ENCODE peak calls at places on chromosomes 6 and 20, in five cellular contexts. C, F, P, U and O are unnamed samples. For H3K4me1 and H3K27me3, the result is how much of the 10 kb centered on the place peaks cover.

GRCh38 chr6:5094327-5094726 is 9.2 kb downstream of the PPP1R3G start:
- DNase-seq in F (peak), U (no peak), P (no peak), C (no peak), O (no peak)

GRCh38 chr6:154230390-154230789 is 126.2 kb downstream of the IPCEF1 start:
- DNase-seq in P (no peak), U (no peak), F (no peak), C (no peak), O (no peak)

GRCh38 chr6:50128420-50129005 is 78.8 kb upstream of the DEFB112 start:
- DNase-seq in P (peak), C (no peak), U (no peak), F (no peak), O (peak)

GRCh38 chr6:12047304-12047703 is 35.2 kb downstream of the HIVEP1 start:
- DNase-seq in C (no peak), F (no peak), P (no peak), U (peak), O (no peak)

GRCh38 chr6:41780623-41781301 is at the start of gene PRICKLE4:
- DNase-seq in U (no peak), F (peak), P (peak), C (no peak), O (no peak)

GRCh38 chr6:21431526-21431925 is 162.0 kb upstream of the SOX4 start:
- DNase-seq in F (no peak), C (no peak), U (no peak), P (no peak), O (no peak)

GRCh38 chr6:141610741-141611140 is 522.0 kb upstream of the GJE1 start:
- DNase-seq in F (no peak), U (no peak), P (peak), C (no peak), O (no peak)

GRCh38 chr6:17455919-17456318 is 62.5 kb downstream of the CAP2 start:
- DNase-seq in F (no peak), U (no peak), C (no peak), P (no peak), O (no peak)

GRCh38 chr20:17972121-17972520 is 3.3 kb downstream of the MGME1 start:
- DNase-seq in F (no peak), U (no peak), P (no peak), C (no peak), O (no peak)

GRCh38 chr6:137016366-137016765 is 28.4 kb downstream of the IL20RA start:
- DNase-seq in P (no peak), C (no peak), F (no peak), U (no peak), O (no peak)

GRCh38 chr6:47258724-47259347 is 50.9 kb downstream of the TNFRSF21 start:
- DNase-seq in F (no peak), C (no peak), U (no peak), P (no peak), O (no peak)

GRCh38 chr6:79180082-79180481 is 54.4 kb downstream of the HMGN3 start:
- DNase-seq in C (no peak), F (no peak), P (no peak), U (no peak), O (no peak)

GRCh38 chr20:53001502-53002301 is 29.5 kb downstream of the TSHZ2 start:
- DNase-seq in C (no peak), F (no peak), P (no peak), U (no peak), O (no peak)

GRCh38 chr6:128601060-128601459 is 80.7 kb upstream of the PTPRK start:
- DNase-seq in U (no peak), P (peak), C (no peak), F (no peak), O (no peak)

GRCh38 chr6:159178847-159179246 is 9.6 kb downstream of the FNDC1 start:
- DNase-seq in P (no peak), U (no peak), C (no peak), F (no peak), O (no peak)

GRCh38 chr6:121584591-121585369 is 149.3 kb downstream of the GJA1 start:
- DNase-seq in C (no peak), U (no peak), F (no peak), P (peak), O (no peak)

GRCh38 chr6:5656226-5656625 is 350.5 kb downstream of the NRN1 start:
- DNase-seq in P (no peak), C (no peak), F (no peak), U (no peak), O (no peak)

GRCh38 chr6:154786144-154786868 is 53.1 kb downstream of the SCAF8 start:
- DNase-seq in C (no peak), P (peak), U (no peak), F (no peak), O (no peak)

GRCh38 chr6:43014434-43014909 is 423 bp downstream of the KLHDC3 start:
- DNase-seq in U (no peak), C (no peak), F (no peak), P (no peak), O (no peak)

GRCh38 chr6:4270001-4270400 is 134.6 kb upstream of the ECI2 start:
- DNase-seq in P (no peak), F (no peak), U (no peak), C (no peak), O (no peak)

GRCh38 chr6:40907198-40907701 is 131.8 kb downstream of the UNC5CL start:
- DNase-seq in C (no peak), F (peak), U (no peak), P (no peak), O (no peak)

GRCh38 chr20:1275919-1276318 is 9.8 kb downstream of the SNPH start:
- DNase-seq in F (no peak), U (no peak), P (no peak), C (no peak), O (no peak)

GRCh38 chr20:4160761-4161305 is 145.5 kb upstream of the RNF24 start:
- DNase-seq in P (no peak), F (peak), U (peak), C (no peak), O (no peak)

GRCh38 chr6:16338577-16339262 is 100.3 kb downstream of the GMPR start:
- DNase-seq in F (peak), P (peak), U (peak), C (no peak), O (no peak)

GRCh38 chr6:39166918-39167301 is 51.9 kb upstream of the SAYSD1 start:
- DNase-seq in U (no peak), C (no peak), F (no peak), P (no peak), O (no peak)

GRCh38 chr20:59402697-59403096 is 102.3 kb downstream of the EDN3 start:
- DNase-seq in U (no peak), F (no peak), P (peak), C (no peak), O (no peak)

GRCh38 chr6:21539621-21540100 is 53.9 kb upstream of the SOX4 start:
- DNase-seq in C (no peak), F (no peak), U (no peak), P (peak), O (no peak)

GRCh38 chr20:25148181-25148981 is 47.1 kb upstream of the ENTPD6 start:
- DNase-seq in F (peak), P (peak), C (peak), U (peak), O (peak)

GRCh38 chr6:165002866-165003265 is 306.5 kb downstream of the C6orf118 start:
- DNase-seq in U (no peak), C (no peak), F (no peak), P (peak), O (no peak)

GRCh38 chr6:154602708-154603107 is 92.2 kb upstream of the CNKSR3 start:
- DNase-seq in F (no peak), U (no peak), C (no peak), P (no peak), O (no peak)

GRCh38 chr20:32589256-32589655 is 4.1 kb upstream of the NOL4L start:
- DNase-seq in U (no peak), C (no peak), P (no peak), F (no peak), O (no peak)

GRCh38 chr6:101605874-101606273 is 212.4 kb downstream of the GRIK2 start:
- DNase-seq in P (no peak), U (no peak), C (no peak), F (no peak), O (no peak)

GRCh38 chr6:137883400-137883888 is 16.4 kb downstream of the TNFAIP3 start:
- DNase-seq in F (no peak), P (no peak), U (no peak), C (no peak), O (no peak)

GRCh38 chr6:136213853-136214252 is 36.3 kb downstream of the MTFR2 start:
- DNase-seq in C (no peak), U (no peak), F (no peak), P (no peak), O (no peak)

GRCh38 chr6:14738933-14739332 is 506.9 kb upstream of the JARID2 start:
- DNase-seq in F (no peak), P (no peak), C (no peak), U (no peak), O (no peak)

GRCh38 chr6:26216886-26217713 is 129.9 kb downstream of the HFE start:
- DNase-seq in F (peak), P (peak), C (peak), U (peak), O (peak)

DNA sequence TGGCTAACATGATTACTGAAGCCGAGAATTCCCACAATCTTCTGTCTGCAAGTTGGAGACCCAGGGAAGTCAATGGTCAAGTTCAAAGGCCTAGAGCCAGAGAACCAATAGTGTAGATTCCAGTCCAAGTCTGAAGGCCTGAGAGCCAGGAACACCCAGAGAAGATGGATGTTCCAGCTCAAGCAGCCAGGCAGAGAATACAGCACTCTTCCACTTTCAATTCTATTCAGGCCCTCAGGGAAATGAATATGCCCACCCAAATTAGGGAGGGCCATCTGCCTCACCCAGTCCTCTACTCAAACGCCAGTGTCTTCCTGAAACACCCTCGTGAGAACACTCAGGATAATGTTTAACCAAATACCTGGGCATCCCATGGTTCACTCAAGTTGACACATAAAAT is 123.5 kb downstream of the THBS2 start:
- DNase-seq in C (no peak), U (no peak), F (no peak), P (no peak), O (no peak)
- H3K4me1 ChIP-seq in C (under half), U (under half), F (under half), P (under half), O (under half)

DNA sequence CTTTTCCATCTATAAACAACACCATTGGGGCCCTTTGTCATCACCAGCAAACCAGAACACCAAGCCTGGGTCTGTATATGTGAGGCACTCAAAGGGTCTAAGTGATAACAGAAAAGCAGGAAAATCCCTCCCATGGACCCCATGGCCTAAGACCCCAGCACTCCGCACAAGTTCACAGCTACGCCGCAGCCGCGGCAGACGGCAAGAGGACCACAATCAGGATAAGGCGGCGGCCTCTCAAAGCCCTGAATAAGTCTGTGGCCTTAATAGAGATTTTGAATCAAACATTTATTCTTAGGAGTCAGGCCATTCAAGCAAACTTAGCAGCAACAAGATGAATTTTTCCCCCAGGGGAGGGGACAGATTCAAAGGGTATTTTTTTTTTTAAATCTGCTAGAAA is 2.9 kb downstream of the ZBTB46 start:
- DNase-seq in C (no peak), P (no peak), U (no peak), F (no peak), O (no peak)
- H3K27me3 ChIP-seq in C (under half), P (under half), U (under half), F (under half), O (under half)

DNA sequence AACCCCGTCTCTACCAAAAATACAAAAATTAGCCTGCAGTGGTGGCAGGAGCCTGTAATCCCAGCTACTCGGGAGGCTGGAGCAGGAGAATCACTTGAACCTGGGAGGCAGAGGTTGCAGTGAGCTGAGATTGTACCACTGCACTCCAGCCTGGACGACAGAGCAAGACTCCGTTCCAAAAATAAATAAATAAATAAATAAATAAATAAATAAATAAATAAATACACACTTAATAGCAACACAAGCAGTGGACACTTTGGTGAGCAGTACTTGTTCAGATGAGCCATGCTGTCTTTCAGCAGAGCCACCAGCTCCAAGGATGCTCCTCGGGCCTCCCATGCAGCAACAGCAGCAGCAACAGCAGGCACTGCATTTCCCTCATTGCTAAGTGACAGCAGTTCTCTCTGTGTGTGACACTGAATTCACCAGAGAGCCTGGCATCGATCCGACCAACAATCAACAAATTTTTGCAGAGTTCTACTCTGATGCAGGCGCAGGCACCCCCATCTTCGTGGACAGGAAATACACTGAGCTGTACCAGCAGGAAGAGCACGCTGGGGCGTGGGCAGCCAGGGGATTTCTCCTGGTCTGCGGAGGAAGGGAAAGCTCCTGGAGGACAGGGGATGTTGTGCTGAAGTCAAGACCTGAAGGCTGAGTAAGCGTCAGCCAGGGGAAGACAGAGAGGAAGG is 54.0 kb upstream of the SNX9 start:
- DNase-seq in C (no peak), F (no peak), U (peak), P (no peak), O (peak)
- H3K4me1 ChIP-seq in C (under half), F (under half), U (under half), P (under half), O (under half)

GRCh38 chr6:90294614-90294988 is 2.0 kb downstream of the BACH2 start:
- DNase-seq in C (peak), P (peak), U (peak), F (no peak), O (peak)
- H3K27me3 ChIP-seq in C (under half), P (under half), U (under half), F (under half), O (under half)